ENCODE peak calls at places on chromosome 17, in eight cellular contexts. One of them, this sample, is unnamed.

GRCh38 chr17:39011907-39012468 is 44.8 kb upstream of the FBXO47 start:
- DNase-seq in fibroblast of the aortic adventitia: no peak
- DNase-seq in astrocyte of the cerebellum: no peak
- DNase-seq in bronchial epithelial cell: no peak
- DNase-seq in cardiac fibroblast: no peak
- DNase-seq in heart right ventricle: no peak
- DNase-seq in PC-3: no peak
- DNase-seq in CD8-positive, alpha-beta T cell: no peak
- DNase-seq in this sample: no peak

GRCh38 chr17:71224824-71225575 is 895.8 kb upstream of the SOX9 start:
- DNase-seq in CD8-positive, alpha-beta T cell: no peak
- DNase-seq in fibroblast of the aortic adventitia: no peak
- DNase-seq in PC-3: peak; percentile 18
- DNase-seq in astrocyte of the cerebellum: peak; percentile 20
- DNase-seq in cardiac fibroblast: no peak
- DNase-seq in bronchial epithelial cell: no peak
- DNase-seq in heart right ventricle: no peak
- DNase-seq in this sample: no peak

GRCh38 chr17:55642741-55643140 is 79.9 kb downstream of the TMEM100 start:
- DNase-seq in PC-3: no peak
- DNase-seq in cardiac fibroblast: no peak
- DNase-seq in bronchial epithelial cell: no peak
- DNase-seq in astrocyte of the cerebellum: peak; percentile 8
- DNase-seq in CD8-positive, alpha-beta T cell: no peak
- DNase-seq in fibroblast of the aortic adventitia: no peak
- DNase-seq in heart right ventricle: no peak
- DNase-seq in this sample: no peak

GRCh38 chr17:9987779-9988585 is 82.9 kb upstream of the RCVRN start:
- DNase-seq in CD8-positive, alpha-beta T cell: no peak
- DNase-seq in PC-3: no peak
- DNase-seq in astrocyte of the cerebellum: no peak
- DNase-seq in heart right ventricle: peak; percentile 34
- DNase-seq in fibroblast of the aortic adventitia: peak; percentile 12
- DNase-seq in bronchial epithelial cell: no peak
- DNase-seq in cardiac fibroblast: peak; percentile 14
- DNase-seq in this sample: no peak

GRCh38 chr17:4502466-4503154 is 3.9 kb downstream of the SPNS2 start:
- DNase-seq in bronchial epithelial cell: no peak
- DNase-seq in astrocyte of the cerebellum: no peak
- DNase-seq in CD8-positive, alpha-beta T cell: no peak
- DNase-seq in cardiac fibroblast: no peak
- DNase-seq in PC-3: no peak
- DNase-seq in fibroblast of the aortic adventitia: no peak
- DNase-seq in heart right ventricle: no peak
- DNase-seq in this sample: no peak

GRCh38 chr17:1302761-1303160 is 23.3 kb downstream of the TRARG1 start:
- DNase-seq in astrocyte of the cerebellum: no peak
- DNase-seq in heart right ventricle: no peak
- DNase-seq in CD8-positive, alpha-beta T cell: no peak
- DNase-seq in bronchial epithelial cell: no peak
- DNase-seq in fibroblast of the aortic adventitia: no peak
- DNase-seq in cardiac fibroblast: no peak
- DNase-seq in PC-3: no peak
- DNase-seq in this sample: peak; percentile 81

GRCh38 chr17:4928881-4929280 is 3.2 kb upstream of the GP1BA start:
- DNase-seq in bronchial epithelial cell: no peak
- DNase-seq in CD8-positive, alpha-beta T cell: no peak
- DNase-seq in fibroblast of the aortic adventitia: no peak
- DNase-seq in cardiac fibroblast: no peak
- DNase-seq in astrocyte of the cerebellum: no peak
- DNase-seq in heart right ventricle: no peak
- DNase-seq in PC-3: no peak
- DNase-seq in this sample: no peak

GRCh38 chr17:17408236-17408794 is 68.5 kb upstream of the MED9 start:
- DNase-seq in CD8-positive, alpha-beta T cell: no peak
- DNase-seq in cardiac fibroblast: peak; percentile 91
- DNase-seq in astrocyte of the cerebellum: no peak
- DNase-seq in bronchial epithelial cell: peak; percentile 81
- DNase-seq in heart right ventricle: no peak
- DNase-seq in PC-3: peak; percentile 41
- DNase-seq in fibroblast of the aortic adventitia: peak; percentile 82
- DNase-seq in this sample: no peak

GRCh38 chr17:4788807-4789700 is at the start of gene GLTPD2:
- DNase-seq in cardiac fibroblast: peak; percentile 5
- DNase-seq in PC-3: no peak
- DNase-seq in astrocyte of the cerebellum: no peak
- DNase-seq in CD8-positive, alpha-beta T cell: no peak
- DNase-seq in fibroblast of the aortic adventitia: no peak
- DNase-seq in bronchial epithelial cell: no peak
- DNase-seq in heart right ventricle: no peak
- DNase-seq in this sample: peak; percentile 88

GRCh38 chr17:10999484-10999883 is 161.6 kb upstream of the PIRT start:
- DNase-seq in astrocyte of the cerebellum: no peak
- DNase-seq in fibroblast of the aortic adventitia: no peak
- DNase-seq in CD8-positive, alpha-beta T cell: no peak
- DNase-seq in bronchial epithelial cell: no peak
- DNase-seq in PC-3: no peak
- DNase-seq in heart right ventricle: no peak
- DNase-seq in cardiac fibroblast: no peak
- DNase-seq in this sample: no peak

GRCh38 chr17:28946239-28946638 is 5.1 kb downstream of the PHF12 start:
- DNase-seq in CD8-positive, alpha-beta T cell: no peak
- DNase-seq in heart right ventricle: no peak
- DNase-seq in cardiac fibroblast: peak; percentile 93
- DNase-seq in fibroblast of the aortic adventitia: peak; percentile 85
- DNase-seq in astrocyte of the cerebellum: peak; percentile 82
- DNase-seq in bronchial epithelial cell: no peak
- DNase-seq in PC-3: peak; percentile 83
- DNase-seq in this sample: peak; percentile 90

GRCh38 chr17:691423-691822 is 23.2 kb downstream of the VPS53 start:
- DNase-seq in bronchial epithelial cell: peak; percentile 66
- DNase-seq in heart right ventricle: no peak
- DNase-seq in CD8-positive, alpha-beta T cell: no peak
- DNase-seq in astrocyte of the cerebellum: no peak
- DNase-seq in PC-3: peak; percentile 57
- DNase-seq in fibroblast of the aortic adventitia: peak; percentile 67
- DNase-seq in cardiac fibroblast: peak; percentile 81
- DNase-seq in this sample: no peak

GRCh38 chr17:9022553-9023388 is 1.5 kb downstream of the NTN1 start:
- DNase-seq in fibroblast of the aortic adventitia: peak; percentile 1
- DNase-seq in CD8-positive, alpha-beta T cell: no peak
- DNase-seq in PC-3: no peak
- DNase-seq in astrocyte of the cerebellum: no peak
- DNase-seq in cardiac fibroblast: peak; percentile 21
- DNase-seq in bronchial epithelial cell: no peak
- DNase-seq in heart right ventricle: peak; percentile 39
- DNase-seq in this sample: peak; percentile 74

GRCh38 chr17:38751803-38752118 is 780 bp upstream of the PSMB3 start:
- DNase-seq in PC-3: peak; percentile 84
- DNase-seq in fibroblast of the aortic adventitia: peak; percentile 89
- DNase-seq in astrocyte of the cerebellum: peak; percentile 60
- DNase-seq in CD8-positive, alpha-beta T cell: peak; percentile 81
- DNase-seq in cardiac fibroblast: peak; percentile 89
- DNase-seq in heart right ventricle: peak; percentile 81
- DNase-seq in bronchial epithelial cell: peak; percentile 73
- DNase-seq in this sample: peak; percentile 96

DNA sequence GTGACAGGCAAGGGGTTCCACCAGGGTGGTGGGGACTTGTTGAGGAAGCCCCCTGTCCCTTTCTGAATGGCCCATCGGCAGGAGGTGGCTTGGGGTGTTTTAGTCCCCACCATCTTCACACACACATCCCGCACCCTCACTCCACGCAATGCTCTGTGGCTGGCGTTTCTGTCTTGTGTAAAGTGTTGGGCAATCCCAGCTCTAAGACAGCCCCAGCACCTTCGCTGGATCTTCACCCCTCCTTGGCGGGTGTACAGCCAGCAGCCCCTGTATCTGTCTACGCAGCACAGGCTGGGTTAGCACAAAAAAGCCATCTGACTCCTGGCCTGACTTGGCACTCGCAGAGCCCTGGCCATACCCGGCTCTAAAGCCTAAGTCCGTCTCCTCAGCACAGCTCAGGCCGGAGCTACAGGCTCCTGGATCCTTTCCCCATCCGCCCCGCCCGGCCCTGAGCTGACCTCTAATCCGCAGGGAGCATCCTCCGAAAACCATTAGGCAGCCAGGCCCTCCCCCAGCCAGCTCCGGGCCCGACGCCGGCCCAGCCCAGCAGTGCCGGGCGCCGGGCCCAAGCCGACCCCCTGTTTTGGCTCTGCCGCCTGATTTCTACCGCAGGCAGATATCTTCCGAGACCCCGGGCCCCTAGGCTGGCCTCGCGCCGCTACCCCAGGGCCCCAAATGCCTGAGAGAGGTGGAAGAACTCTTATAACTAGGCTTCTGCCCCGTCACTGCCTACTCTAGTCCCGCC is 42.4 kb upstream of the TAC4 start:
- DNase-seq in CD8-positive, alpha-beta T cell: no peak
- DNase-seq in heart right ventricle: peak; percentile 59
- DNase-seq in astrocyte of the cerebellum: no peak
- DNase-seq in cardiac fibroblast: no peak
- DNase-seq in bronchial epithelial cell: no peak
- DNase-seq in fibroblast of the aortic adventitia: peak; percentile 21
- DNase-seq in PC-3: no peak
- DNase-seq in this sample: peak; percentile 96
- H3K4me3 ChIP-seq in CD8-positive, alpha-beta T cell: no peak overlapping the region
- H3K4me3 ChIP-seq in heart right ventricle: no peak overlapping the region
- H3K4me3 ChIP-seq in astrocyte of the cerebellum: no peak overlapping the region
- H3K4me3 ChIP-seq in cardiac fibroblast: no peak overlapping the region
- H3K4me3 ChIP-seq in bronchial epithelial cell: no peak overlapping the region
- H3K4me3 ChIP-seq in fibroblast of the aortic adventitia: no peak overlapping the region
- H3K4me3 ChIP-seq in PC-3: no peak overlapping the region
- H3K4me3 ChIP-seq in this sample: no peak overlapping the region

DNA sequence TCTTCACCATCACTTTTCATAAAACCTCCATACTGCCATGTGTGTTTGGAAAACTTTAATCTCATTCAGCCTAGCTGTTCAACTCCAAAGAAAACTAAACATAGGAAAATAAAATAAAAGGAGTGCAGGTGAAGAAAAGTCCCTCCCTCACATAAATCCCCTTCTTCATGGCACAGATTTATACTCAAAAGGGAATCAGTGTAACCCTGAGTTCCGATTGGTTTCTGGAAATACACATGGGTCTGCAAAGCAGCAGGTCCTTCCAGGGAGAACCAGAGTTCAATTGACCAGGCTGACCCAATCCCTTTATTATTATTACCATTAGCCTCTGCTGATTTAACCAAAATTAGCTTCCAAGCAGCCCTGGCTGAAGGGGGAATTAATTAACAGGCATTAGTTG is 8.9 kb upstream of the HOXB2 start:
- DNase-seq in astrocyte of the cerebellum: no peak
- DNase-seq in CD8-positive, alpha-beta T cell: no peak
- DNase-seq in cardiac fibroblast: no peak
- DNase-seq in fibroblast of the aortic adventitia: peak; percentile 42
- DNase-seq in PC-3: no peak
- DNase-seq in heart right ventricle: no peak
- DNase-seq in bronchial epithelial cell: no peak
- DNase-seq in this sample: no peak
- H3K4me3 ChIP-seq in astrocyte of the cerebellum: peak overlapping the region; percentile 82
- H3K4me3 ChIP-seq in CD8-positive, alpha-beta T cell: no peak overlapping the region
- H3K4me3 ChIP-seq in cardiac fibroblast: no peak overlapping the region
- H3K4me3 ChIP-seq in fibroblast of the aortic adventitia: peak overlapping the region; percentile 69
- H3K4me3 ChIP-seq in PC-3: no peak overlapping the region
- H3K4me3 ChIP-seq in heart right ventricle: no peak overlapping the region
- H3K4me3 ChIP-seq in bronchial epithelial cell: no peak overlapping the region
- H3K4me3 ChIP-seq in this sample: no peak overlapping the region

DNA sequence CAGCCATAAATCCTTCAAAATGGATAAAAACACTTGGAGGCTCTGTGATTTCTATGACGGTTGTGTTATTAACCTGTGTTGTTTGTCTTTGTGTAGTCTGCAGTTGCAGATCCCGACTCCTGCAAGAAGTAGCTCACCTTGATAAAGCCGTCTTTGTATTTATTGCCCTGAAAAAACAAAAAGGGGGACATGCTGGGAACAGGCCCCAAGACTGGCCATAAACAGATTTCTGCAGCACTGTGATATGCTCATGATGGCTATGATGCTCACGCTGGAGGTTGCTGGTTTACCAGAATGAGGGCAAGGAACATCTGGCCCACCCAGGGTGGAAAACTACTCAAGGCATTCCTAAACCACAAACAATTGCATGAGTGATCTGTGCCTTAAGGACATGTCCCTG is 71.0 kb downstream of the LGALS9 start:
- DNase-seq in bronchial epithelial cell: no peak
- DNase-seq in fibroblast of the aortic adventitia: no peak
- DNase-seq in heart right ventricle: no peak
- DNase-seq in astrocyte of the cerebellum: no peak
- DNase-seq in cardiac fibroblast: no peak
- DNase-seq in CD8-positive, alpha-beta T cell: no peak
- DNase-seq in PC-3: no peak
- DNase-seq in this sample: no peak
- H3K4me3 ChIP-seq in bronchial epithelial cell: no peak overlapping the region
- H3K4me3 ChIP-seq in fibroblast of the aortic adventitia: no peak overlapping the region
- H3K4me3 ChIP-seq in heart right ventricle: no peak overlapping the region
- H3K4me3 ChIP-seq in astrocyte of the cerebellum: no peak overlapping the region
- H3K4me3 ChIP-seq in cardiac fibroblast: no peak overlapping the region
- H3K4me3 ChIP-seq in CD8-positive, alpha-beta T cell: no peak overlapping the region
- H3K4me3 ChIP-seq in PC-3: no peak overlapping the region
- H3K4me3 ChIP-seq in this sample: no peak overlapping the region

GRCh38 chr17:27526603-27527002 is 70.4 kb downstream of the KSR1 start:
- DNase-seq in astrocyte of the cerebellum: no peak
- DNase-seq in bronchial epithelial cell: no peak
- DNase-seq in cardiac fibroblast: peak; percentile 50
- DNase-seq in CD8-positive, alpha-beta T cell: no peak
- DNase-seq in PC-3: no peak
- DNase-seq in heart right ventricle: no peak
- DNase-seq in fibroblast of the aortic adventitia: peak; percentile 41
- DNase-seq in this sample: no peak

GRCh38 chr17:27523712-27524111 is 67.5 kb downstream of the KSR1 start:
- DNase-seq in astrocyte of the cerebellum: no peak
- DNase-seq in heart right ventricle: no peak
- DNase-seq in bronchial epithelial cell: peak; percentile 72
- DNase-seq in cardiac fibroblast: no peak
- DNase-seq in CD8-positive, alpha-beta T cell: no peak
- DNase-seq in PC-3: peak; percentile 73
- DNase-seq in fibroblast of the aortic adventitia: no peak
- DNase-seq in this sample: no peak

GRCh38 chr17:27524594-27524993 is 68.3 kb downstream of the KSR1 start:
- DNase-seq in PC-3: no peak
- DNase-seq in heart right ventricle: no peak
- DNase-seq in bronchial epithelial cell: no peak
- DNase-seq in astrocyte of the cerebellum: no peak
- DNase-seq in CD8-positive, alpha-beta T cell: no peak
- DNase-seq in cardiac fibroblast: no peak
- DNase-seq in fibroblast of the aortic adventitia: no peak
- DNase-seq in this sample: no peak

GRCh38 chr17:27525836-27526235 is 69.6 kb downstream of the KSR1 start:
- DNase-seq in bronchial epithelial cell: no peak
- DNase-seq in cardiac fibroblast: no peak
- DNase-seq in astrocyte of the cerebellum: no peak
- DNase-seq in fibroblast of the aortic adventitia: no peak
- DNase-seq in PC-3: no peak
- DNase-seq in heart right ventricle: no peak
- DNase-seq in CD8-positive, alpha-beta T cell: no peak
- DNase-seq in this sample: no peak

DNA sequence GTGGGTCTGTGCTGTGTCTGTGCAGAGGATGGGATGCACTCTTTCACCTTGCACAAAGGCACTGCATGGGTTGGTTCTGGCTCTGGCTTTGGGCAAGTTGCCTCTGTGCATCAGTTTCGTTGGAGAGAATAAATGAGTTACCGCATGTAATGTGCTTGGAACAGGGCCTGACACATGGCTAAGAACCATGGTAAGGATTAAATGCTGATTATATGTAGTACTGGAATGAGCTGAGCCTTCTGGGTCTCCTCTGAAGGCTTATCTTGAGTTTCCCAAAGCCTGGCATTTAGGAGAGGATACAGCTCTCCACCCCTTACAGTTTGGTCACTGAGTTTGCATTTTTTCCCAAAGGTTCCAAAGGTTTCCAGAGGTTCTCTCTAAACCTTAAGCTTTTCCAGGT is 69.1 kb downstream of the KSR1 start:
- DNase-seq in CD8-positive, alpha-beta T cell: no peak
- DNase-seq in bronchial epithelial cell: no peak
- DNase-seq in PC-3: no peak
- DNase-seq in cardiac fibroblast: no peak
- DNase-seq in astrocyte of the cerebellum: no peak
- DNase-seq in heart right ventricle: no peak
- DNase-seq in fibroblast of the aortic adventitia: peak; percentile 63
- DNase-seq in this sample: no peak
- H3K4me3 ChIP-seq in CD8-positive, alpha-beta T cell: no peak overlapping the region
- H3K4me3 ChIP-seq in bronchial epithelial cell: no peak overlapping the region
- H3K4me3 ChIP-seq in PC-3: no peak overlapping the region
- H3K4me3 ChIP-seq in cardiac fibroblast: no peak overlapping the region
- H3K4me3 ChIP-seq in astrocyte of the cerebellum: no peak overlapping the region
- H3K4me3 ChIP-seq in heart right ventricle: no peak overlapping the region
- H3K4me3 ChIP-seq in fibroblast of the aortic adventitia: no peak overlapping the region
- H3K4me3 ChIP-seq in this sample: no peak overlapping the region